ENCODE peak calls at places on chromosomes 7 and 10, in four cellular contexts. X is effector memory CD4-positive, alpha-beta T cell; Q is PC-9; Y is heart left ventricle. J is an unnamed sample.

GRCh38 chr10:15339857-15340256 is 31.2 kb downstream of the FAM171A1 start:
- DNase-seq in X (no peak), Q (no peak), Y (no peak), J (no peak)

GRCh38 chr10:119450606-119451304 is 91.8 kb downstream of the RGS10 start:
- DNase-seq in X (no peak), Y (no peak), Q (no peak), J (no peak)

GRCh38 chr7:30403477-30403876 is 75.1 kb downstream of the NOD1 start:
- DNase-seq in Y (no peak), Q (no peak), X (no peak), J (no peak)

GRCh38 chr10:122295423-122295947 is 24.4 kb downstream of the BTBD16 start:
- DNase-seq in X (no peak), Y (no peak), Q (no peak), J (no peak)

GRCh38 chr10:122981066-122981464 is 864 bp downstream of the PSTK start:
- DNase-seq in X (no peak), Y (no peak), Q (no peak), J (no peak)

GRCh38 chr7:45601094-45601493 is 26.9 kb downstream of the ADCY1 start:
- DNase-seq in Y (no peak), Q (no peak), X (no peak), J (no peak)

GRCh38 chr7:1675673-1676549 is 5.8 kb downstream of the ELFN1 start:
- DNase-seq in Y (no peak), X (no peak), Q (no peak), J (no peak)

GRCh38 chr7:84722086-84722485 is 464.8 kb downstream of the SEMA3D start:
- DNase-seq in Y (no peak), X (no peak), Q (no peak), J (no peak)

GRCh38 chr10:70874061-70874460 is 14.3 kb downstream of the PCBD1 start:
- DNase-seq in X (no peak), Y (no peak), Q (no peak), J (no peak)

GRCh38 chr10:109845308-109845707 is 78.0 kb downstream of the XPNPEP1 start:
- DNase-seq in Q (no peak), X (no peak), Y (no peak), J (no peak)

GRCh38 chr7:44144426-44144967 is 3.4 kb upstream of the MYL7 start:
- DNase-seq in X (no peak), Q (no peak), Y (no peak), J (no peak)

GRCh38 chr7:149321978-149322541 is 60.1 kb downstream of the ZNF783 start:
- DNase-seq in X (no peak), Q (no peak), Y (no peak), J (no peak)

GRCh38 chr7:101277155-101277554 is 32.3 kb upstream of the FIS1 start:
- DNase-seq in X (no peak), Y (no peak), Q (no peak), J (no peak)

GRCh38 chr10:32795598-32796183 is 162.3 kb downstream of the ITGB1 start:
- DNase-seq in X (no peak), Q (peak; percentile 7), Y (no peak), J (peak; percentile 37)

DNA sequence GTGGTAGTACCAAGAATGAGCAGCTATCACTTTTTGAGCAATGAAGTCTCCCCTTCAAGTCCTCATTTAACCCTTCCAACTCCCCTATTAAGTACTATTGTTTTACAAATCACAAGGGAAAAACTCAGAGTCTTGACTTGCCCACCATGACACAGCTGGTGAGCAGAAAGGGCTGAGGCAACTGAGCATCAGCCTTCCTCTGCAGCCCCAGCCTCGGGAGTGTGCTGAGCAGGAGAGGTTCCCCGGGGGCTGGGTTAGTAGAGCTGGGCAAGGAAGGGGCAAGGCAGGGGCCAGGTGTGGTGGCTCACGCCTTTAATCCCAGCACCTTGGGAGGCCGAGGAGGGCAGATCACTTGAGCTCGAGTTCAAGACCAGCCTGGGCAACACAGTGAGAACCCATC is 3.2 kb downstream of the FRAT2 start:
- DNase-seq in X (no peak), Y (no peak), Q (no peak), J (no peak)
- H3K4me1 ChIP-seq in X (peaks cover 29% of the 10 kb centered on the region), Y (peaks cover 15% of the 10 kb centered on the region), Q (peaks cover 45% of the 10 kb centered on the region), J (peaks cover 28% of the 10 kb centered on the region)

DNA sequence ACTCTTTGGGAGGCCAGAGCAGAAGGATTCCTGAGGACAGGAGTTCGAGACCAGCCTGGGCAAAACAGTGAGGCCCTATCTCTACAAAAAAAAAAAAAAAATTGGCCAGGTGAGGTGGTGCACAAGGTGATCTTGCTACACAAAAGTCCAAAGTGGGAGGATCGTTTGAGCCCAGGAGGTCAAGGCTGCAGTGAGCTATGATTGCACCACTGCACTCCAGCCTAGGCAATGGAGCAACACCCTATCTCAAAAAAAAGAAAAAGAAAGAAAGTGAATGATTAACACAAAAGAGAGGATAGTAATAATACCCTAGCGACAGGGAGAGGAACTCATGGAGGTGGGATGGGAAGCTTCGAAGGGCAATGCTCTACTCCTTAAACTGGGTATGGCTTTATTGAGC is 30.4 kb downstream of the TMEM176B start:
- DNase-seq in X (no peak), Q (no peak), Y (no peak), J (no peak)
- H3K4me3 ChIP-seq in X (no peak overlapping the region), Q (no peak overlapping the region), Y (no peak overlapping the region), J (no peak overlapping the region)

GRCh38 chr10:102310356-102311024 is 65.2 kb downstream of the GBF1 start:
- DNase-seq in X (no peak), Y (no peak), Q (peak; percentile 43), J (no peak)

GRCh38 chr10:102311025-102311420 is 65.7 kb downstream of the GBF1 start:
- DNase-seq in Y (no peak), Q (no peak), X (no peak), J (no peak)

GRCh38 chr10:102314801-102315200 is 69.5 kb downstream of the GBF1 start:
- DNase-seq in Y (no peak), X (no peak), Q (no peak), J (no peak)

GRCh38 chr10:102312683-102313082 is 67.4 kb downstream of the GBF1 start:
- DNase-seq in Y (no peak), X (no peak), Q (no peak), J (no peak)

GRCh38 chr10:102313221-102313896 is 68.0 kb downstream of the GBF1 start:
- DNase-seq in X (no peak), Q (no peak), Y (no peak), J (no peak)
- H3K4me1 ChIP-seq in X (no peaks in the 10 kb centered on the region), Q (peaks cover 22% of the 10 kb centered on the region), Y (peaks cover 25% of the 10 kb centered on the region), J (no peaks in the 10 kb centered on the region)

DNA sequence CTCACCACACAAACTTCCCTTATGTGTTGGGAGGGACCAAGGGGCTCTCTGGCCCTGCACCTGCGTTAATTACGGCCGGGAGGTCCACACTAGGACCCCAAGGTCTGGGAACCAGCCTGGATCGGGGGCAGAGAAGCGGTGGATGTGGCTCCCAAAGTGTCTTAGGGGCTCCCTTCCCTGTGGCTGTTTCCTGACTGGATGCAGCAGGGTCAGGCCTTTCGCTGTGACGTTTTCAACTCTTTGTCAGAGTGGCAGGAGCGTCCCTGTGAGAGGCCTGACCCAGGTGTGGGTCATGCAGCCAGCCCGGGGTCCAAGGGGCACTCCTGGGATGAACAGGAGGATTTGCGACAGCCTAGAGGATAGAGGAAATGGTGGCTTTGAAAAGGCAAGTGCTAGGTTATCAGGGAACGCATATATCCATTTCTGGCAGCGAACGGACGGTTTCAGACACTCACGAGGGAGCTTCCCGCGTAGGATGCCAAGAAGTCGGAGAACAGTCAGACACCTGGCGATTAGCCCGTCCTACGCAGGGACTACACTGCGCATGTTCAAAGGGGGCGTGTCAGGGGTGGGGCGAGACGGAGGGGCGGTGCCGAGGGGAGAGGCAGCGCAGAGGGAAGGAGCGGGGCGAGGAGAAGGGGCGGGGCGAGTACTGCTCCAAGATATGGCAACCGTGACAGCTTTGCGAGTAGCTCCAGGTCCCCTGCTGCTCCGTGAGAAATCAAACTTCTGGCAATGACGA is 46.2 kb upstream of the ZNF716 start:
- DNase-seq in X (no peak), Y (peak; percentile 84), Q (no peak), J (no peak)
- H3K4me3 ChIP-seq in X (no peak overlapping the region), Y (peak overlapping the region; percentile 55), Q (no peak overlapping the region), J (no peak overlapping the region)

DNA sequence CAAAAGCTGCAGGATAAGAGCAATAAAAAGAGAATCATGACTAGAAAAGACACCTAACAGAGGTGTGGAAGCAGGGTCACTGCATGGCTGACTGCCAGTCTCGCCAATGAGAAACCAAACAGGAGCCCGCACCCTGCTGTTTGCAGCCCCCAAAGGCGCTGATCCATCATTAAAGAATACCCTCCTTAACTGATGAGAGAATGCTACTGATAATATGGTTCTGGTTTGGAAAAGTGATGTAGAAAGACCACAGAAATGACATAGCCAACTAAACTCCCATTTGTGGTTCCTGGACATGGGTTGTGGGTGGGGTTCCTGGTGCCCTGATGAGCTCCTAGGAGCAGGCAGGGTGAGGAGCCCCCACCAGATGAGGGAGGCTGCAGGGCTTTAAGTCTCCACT is 207.4 kb downstream of the TNS3 start:
- DNase-seq in X (no peak), Q (no peak), Y (no peak), J (no peak)
- H3K4me1 ChIP-seq in X (no peaks in the 10 kb centered on the region), Q (no peaks in the 10 kb centered on the region), Y (peaks cover 32% of the 10 kb centered on the region), J (no peaks in the 10 kb centered on the region)

GRCh38 chr10:4241724-4242345 is 456.8 kb upstream of the KLF6 start:
- DNase-seq in Q (peak; percentile 27), Y (peak; percentile 78), X (no peak), J (no peak)
- H3K4me3 ChIP-seq in Q (no peak overlapping the region), Y (peak overlapping the region; percentile 45), X (no peak overlapping the region), J (no peak overlapping the region)

GRCh38 chr7:139647812-139648616 is 124.5 kb downstream of the CLEC2L start:
- DNase-seq in X (no peak), Q (no peak), Y (no peak), J (no peak)

GRCh38 chr7:139648941-139649425 is 125.5 kb downstream of the CLEC2L start:
- DNase-seq in Q (no peak), X (no peak), Y (peak; percentile 47), J (no peak)

GRCh38 chr7:139651308-139651707 is 126.5 kb downstream of the HIPK2 start:
- DNase-seq in Y (no peak), X (no peak), Q (peak; percentile 15), J (no peak)

GRCh38 chr7:139648617-139648932 is 125.1 kb downstream of the CLEC2L start:
- DNase-seq in X (no peak), Y (no peak), Q (no peak), J (no peak)

DNA sequence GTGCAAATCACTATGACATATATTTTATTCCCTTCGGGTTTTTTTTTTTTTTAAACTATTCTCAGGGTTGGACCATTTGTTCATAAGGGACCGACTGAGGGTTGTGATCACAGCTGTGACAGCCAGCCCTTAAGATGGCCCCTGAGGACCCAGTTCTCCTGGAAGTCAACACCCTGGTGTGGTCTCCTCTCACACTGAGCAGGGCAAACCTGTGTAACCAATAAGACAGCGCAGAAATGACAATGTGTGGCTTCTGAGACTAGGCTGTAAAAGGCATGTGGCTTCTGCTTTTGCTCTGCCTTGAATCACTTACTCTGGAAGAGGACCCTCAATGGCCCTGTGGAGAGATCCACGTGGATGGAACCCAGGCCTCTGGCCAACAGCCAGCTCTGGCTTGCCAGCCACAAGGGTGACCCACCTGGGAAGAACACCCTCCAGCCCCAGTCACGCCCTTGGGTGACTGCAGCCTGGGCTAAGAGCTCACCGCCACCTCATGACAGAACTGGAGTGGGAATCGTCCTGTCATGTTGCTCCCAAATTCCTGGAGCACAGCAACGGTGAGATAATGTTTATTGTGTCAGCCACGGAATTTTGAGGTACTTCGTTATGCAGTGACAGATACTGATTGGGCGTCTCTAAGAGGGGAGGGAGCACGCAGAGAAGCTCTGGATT is 127.1 kb downstream of the CLEC2L start:
- DNase-seq in X (no peak), Y (peak; percentile 52), Q (no peak), J (no peak)
- H3K4me1 ChIP-seq in X (peaks cover 12% of the 10 kb centered on the region), Y (peaks cover 58% of the 10 kb centered on the region), Q (peaks cover 10% of the 10 kb centered on the region), J (no peaks in the 10 kb centered on the region)

J was measured in naive thymus-derived CD4-positive, alpha-beta T cell.